ENCODE peak calls at places on chromosomes 6 and 20, in ten cellular contexts. Z, S, O, Y, B, A, Q, F, J and M are unnamed samples.

GRCh38 chr20:63619086-63619485 is 7.8 kb downstream of the GMEB2 start:
- DNase-seq in J (no peak), S (no peak), F (no peak), B (no peak), Z (no peak), O (no peak), Q (no peak), Y (no peak), A (no peak), M (no peak)

GRCh38 chr6:31588871-31589650 is 3.0 kb downstream of the LST1 start:
- DNase-seq in F (no peak), O (no peak), J (no peak), B (no peak), S (no peak), Z (no peak), Q (no peak), Y (no peak), A (no peak), M (no peak)

GRCh38 chr6:84774174-84775158 is 10.1 kb upstream of the TBX18 start:
- DNase-seq in S (no peak), Q (peak), Z (peak), O (peak), F (no peak), A (no peak), J (no peak), Y (peak), B (no peak), M (no peak)

GRCh38 chr6:125707615-125708243 is 41.7 kb upstream of the HEY2 start:
- DNase-seq in B (no peak), A (no peak), Q (no peak), S (no peak), J (no peak), F (no peak), Y (no peak), Z (no peak), O (no peak), M (no peak)

GRCh38 chr20:23659989-23660837 is 22.5 kb upstream of the CST3 start:
- DNase-seq in A (no peak), O (no peak), Q (no peak), B (no peak), F (no peak), J (no peak), Z (peak), Y (no peak), S (no peak), M (no peak)

GRCh38 chr20:57772349-57772964 is 62.6 kb upstream of the PMEPA1 start:
- DNase-seq in B (no peak), J (no peak), Z (peak), Y (no peak), F (peak), A (no peak), Q (peak), O (peak), S (no peak), M (peak)

GRCh38 chr6:157232161-157232895 is 91.0 kb downstream of the TMEM242 start:
- DNase-seq in O (no peak), J (no peak), Z (no peak), F (no peak), Y (no peak), B (no peak), A (no peak), Q (no peak), S (no peak), M (no peak)

GRCh38 chr6:167973092-167973880 is 24.2 kb upstream of the KIF25 start:
- DNase-seq in J (no peak), F (no peak), Y (no peak), Q (no peak), O (no peak), A (no peak), S (no peak), B (no peak), Z (peak), M (no peak)

GRCh38 chr20:16069416-16070010 is 503.7 kb downstream of the KIF16B start:
- DNase-seq in F (no peak), B (no peak), O (no peak), Z (no peak), A (no peak), Q (no peak), J (no peak), S (no peak), Y (no peak), M (no peak)

GRCh38 chr6:136387316-136387715 is 97.7 kb upstream of the BCLAF1 start:
- DNase-seq in Z (no peak), F (no peak), S (no peak), Q (no peak), A (no peak), J (no peak), O (no peak), Y (no peak), B (no peak), M (no peak)

GRCh38 chr20:37360515-37361115 is 14.7 kb downstream of the SRC start:
- DNase-seq in A (no peak), O (no peak), J (no peak), Z (no peak), B (no peak), Y (no peak), F (no peak), Q (no peak), S (no peak), M (no peak)

GRCh38 chr20:45899041-45899835 is 8.1 kb downstream of the CTSA start:
- DNase-seq in O (no peak), J (no peak), Q (no peak), B (no peak), Y (no peak), F (no peak), S (no peak), A (no peak), Z (no peak), M (no peak)